ENCODE peak calls at places on chromosomes 4 and X, in eight cellular contexts. One of them, this sample, is unnamed.

GRCh38 chr4:149164282-149164681 is 651.4 kb downstream of the IQCM start:
- DNase-seq in SK-N-SH: no peak
- DNase-seq in epithelial cell of esophagus: no peak
- DNase-seq in body of pancreas: no peak
- DNase-seq in fibroblast of lung: peak
- DNase-seq in GM13976: no peak
- DNase-seq in ovary: no peak
- DNase-seq in CD8-positive, alpha-beta T cell: no peak
- DNase-seq in this sample: no peak

GRCh38 chr4:37767019-37767418 is 59.5 kb upstream of the PGM2 start:
- DNase-seq in GM13976: no peak
- DNase-seq in fibroblast of lung: no peak
- DNase-seq in epithelial cell of esophagus: no peak
- DNase-seq in CD8-positive, alpha-beta T cell: no peak
- DNase-seq in body of pancreas: no peak
- DNase-seq in SK-N-SH: no peak
- DNase-seq in ovary: no peak
- DNase-seq in this sample: no peak

GRCh38 chr4:42460043-42460442 is 62.8 kb downstream of the SHISA3 start:
- DNase-seq in body of pancreas: peak
- DNase-seq in GM13976: peak
- DNase-seq in SK-N-SH: no peak
- DNase-seq in fibroblast of lung: no peak
- DNase-seq in epithelial cell of esophagus: no peak
- DNase-seq in ovary: no peak
- DNase-seq in CD8-positive, alpha-beta T cell: no peak
- DNase-seq in this sample: no peak

GRCh38 chrX:107666931-107667330 is 38.6 kb downstream of the PRPS1 start:
- DNase-seq in fibroblast of lung: no peak
- DNase-seq in ovary: no peak
- DNase-seq in CD8-positive, alpha-beta T cell: no peak
- DNase-seq in epithelial cell of esophagus: no peak
- DNase-seq in GM13976: no peak
- DNase-seq in body of pancreas: no peak
- DNase-seq in SK-N-SH: no peak
- DNase-seq in this sample: no peak

GRCh38 chr4:15354790-15355418 is 72.9 kb upstream of the C1QTNF7 start:
- DNase-seq in GM13976: no peak
- DNase-seq in CD8-positive, alpha-beta T cell: no peak
- DNase-seq in SK-N-SH: no peak
- DNase-seq in ovary: no peak
- DNase-seq in fibroblast of lung: peak
- DNase-seq in epithelial cell of esophagus: no peak
- DNase-seq in body of pancreas: no peak
- DNase-seq in this sample: no peak

GRCh38 chr4:1198070-1198844 is 25.9 kb upstream of the SPON2 start:
- DNase-seq in epithelial cell of esophagus: no peak
- DNase-seq in ovary: no peak
- DNase-seq in fibroblast of lung: no peak
- DNase-seq in GM13976: no peak
- DNase-seq in CD8-positive, alpha-beta T cell: no peak
- DNase-seq in SK-N-SH: peak
- DNase-seq in body of pancreas: peak
- DNase-seq in this sample: no peak

GRCh38 chrX:45714864-45715263 is 514.2 kb upstream of the DIPK2B start:
- DNase-seq in body of pancreas: no peak
- DNase-seq in GM13976: no peak
- DNase-seq in ovary: no peak
- DNase-seq in CD8-positive, alpha-beta T cell: no peak
- DNase-seq in fibroblast of lung: peak
- DNase-seq in epithelial cell of esophagus: peak
- DNase-seq in SK-N-SH: no peak
- DNase-seq in this sample: no peak

GRCh38 chr4:148716361-148717063 is 274.3 kb upstream of the NR3C2 start:
- DNase-seq in CD8-positive, alpha-beta T cell: no peak
- DNase-seq in ovary: no peak
- DNase-seq in epithelial cell of esophagus: no peak
- DNase-seq in fibroblast of lung: no peak
- DNase-seq in GM13976: no peak
- DNase-seq in SK-N-SH: no peak
- DNase-seq in body of pancreas: no peak
- DNase-seq in this sample: no peak

GRCh38 chr4:145812902-145813301 is 125.7 kb downstream of the ZNF827 start:
- DNase-seq in body of pancreas: no peak
- DNase-seq in SK-N-SH: no peak
- DNase-seq in fibroblast of lung: no peak
- DNase-seq in CD8-positive, alpha-beta T cell: no peak
- DNase-seq in ovary: no peak
- DNase-seq in epithelial cell of esophagus: peak
- DNase-seq in GM13976: no peak
- DNase-seq in this sample: no peak

GRCh38 chrX:38516196-38516595 is 45.1 kb upstream of the TSPAN7 start:
- DNase-seq in ovary: no peak
- DNase-seq in GM13976: no peak
- DNase-seq in body of pancreas: no peak
- DNase-seq in CD8-positive, alpha-beta T cell: no peak
- DNase-seq in SK-N-SH: no peak
- DNase-seq in epithelial cell of esophagus: peak
- DNase-seq in fibroblast of lung: no peak
- DNase-seq in this sample: no peak

GRCh38 chr4:182405087-182405486 is 161.9 kb downstream of the TENM3 start:
- DNase-seq in SK-N-SH: no peak
- DNase-seq in fibroblast of lung: no peak
- DNase-seq in CD8-positive, alpha-beta T cell: no peak
- DNase-seq in epithelial cell of esophagus: no peak
- DNase-seq in ovary: no peak
- DNase-seq in body of pancreas: no peak
- DNase-seq in GM13976: no peak
- DNase-seq in this sample: no peak

GRCh38 chr4:794911-795725 is 30.8 kb downstream of the CPLX1 start:
- DNase-seq in ovary: no peak
- DNase-seq in SK-N-SH: no peak
- DNase-seq in body of pancreas: no peak
- DNase-seq in fibroblast of lung: no peak
- DNase-seq in epithelial cell of esophagus: no peak
- DNase-seq in GM13976: no peak
- DNase-seq in CD8-positive, alpha-beta T cell: no peak
- DNase-seq in this sample: no peak

GRCh38 chr4:78207951-78208350 is 150.8 kb downstream of the FRAS1 start:
- DNase-seq in fibroblast of lung: no peak
- DNase-seq in SK-N-SH: no peak
- DNase-seq in ovary: no peak
- DNase-seq in CD8-positive, alpha-beta T cell: no peak
- DNase-seq in epithelial cell of esophagus: no peak
- DNase-seq in body of pancreas: no peak
- DNase-seq in GM13976: no peak
- DNase-seq in this sample: no peak

GRCh38 chr4:89254847-89255246 is 52.8 kb downstream of the GPRIN3 start:
- DNase-seq in body of pancreas: peak
- DNase-seq in CD8-positive, alpha-beta T cell: peak
- DNase-seq in fibroblast of lung: peak
- DNase-seq in ovary: no peak
- DNase-seq in GM13976: peak
- DNase-seq in SK-N-SH: peak
- DNase-seq in epithelial cell of esophagus: peak
- DNase-seq in this sample: peak

GRCh38 chr4:14059006-14059405 is 431.5 kb upstream of the BOD1L1 start:
- DNase-seq in body of pancreas: no peak
- DNase-seq in CD8-positive, alpha-beta T cell: no peak
- DNase-seq in GM13976: no peak
- DNase-seq in fibroblast of lung: no peak
- DNase-seq in ovary: no peak
- DNase-seq in SK-N-SH: no peak
- DNase-seq in epithelial cell of esophagus: no peak
- DNase-seq in this sample: no peak

DNA sequence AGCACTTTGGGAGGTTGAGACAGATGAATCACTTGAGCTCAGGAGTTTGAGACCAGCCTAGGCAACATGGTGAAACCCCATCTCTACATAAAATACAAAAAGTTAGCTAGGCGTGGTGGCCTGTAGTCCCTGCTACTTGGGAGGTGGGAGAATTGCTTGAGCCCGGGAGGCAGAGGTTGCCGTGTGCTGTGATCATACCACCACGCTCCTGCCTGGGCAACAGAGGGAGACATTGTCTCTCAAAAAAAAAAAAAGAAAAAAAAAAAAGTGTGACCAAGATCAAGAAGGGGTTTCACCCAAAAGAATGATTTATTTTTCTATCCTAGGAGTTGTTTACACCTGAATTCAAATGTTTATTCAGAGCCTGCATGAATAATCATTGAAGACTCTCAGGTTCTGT is 572.4 kb upstream of the GALNT7 start:
- DNase-seq in CD8-positive, alpha-beta T cell: no peak
- DNase-seq in GM13976: no peak
- DNase-seq in SK-N-SH: no peak
- DNase-seq in fibroblast of lung: no peak
- DNase-seq in epithelial cell of esophagus: no peak
- DNase-seq in ovary: no peak
- DNase-seq in body of pancreas: no peak
- DNase-seq in this sample: no peak
- TF ChIP-seq CTCF in CD8-positive, alpha-beta T cell: no peak
- TF ChIP-seq CTCF in GM13976: no peak
- TF ChIP-seq CTCF in SK-N-SH: no peak
- TF ChIP-seq CTCF in fibroblast of lung: no peak
- TF ChIP-seq CTCF in epithelial cell of esophagus: no peak
- TF ChIP-seq CTCF in ovary: no peak
- TF ChIP-seq CTCF in body of pancreas: no peak
- TF ChIP-seq CTCF in this sample: no peak

GRCh38 chr4:4302416-4302815 is 12.4 kb downstream of the ZBTB49 start:
- DNase-seq in SK-N-SH: no peak
- DNase-seq in body of pancreas: no peak
- DNase-seq in ovary: no peak
- DNase-seq in CD8-positive, alpha-beta T cell: no peak
- DNase-seq in epithelial cell of esophagus: peak
- DNase-seq in GM13976: no peak
- DNase-seq in fibroblast of lung: no peak
- DNase-seq in this sample: no peak

GRCh38 chr4:4299006-4299405 is 9.0 kb downstream of the ZBTB49 start:
- DNase-seq in fibroblast of lung: no peak
- DNase-seq in body of pancreas: no peak
- DNase-seq in epithelial cell of esophagus: no peak
- DNase-seq in CD8-positive, alpha-beta T cell: no peak
- DNase-seq in GM13976: no peak
- DNase-seq in SK-N-SH: no peak
- DNase-seq in ovary: no peak
- DNase-seq in this sample: no peak

GRCh38 chr4:4296283-4296846 is 6.3 kb downstream of the ZBTB49 start:
- DNase-seq in ovary: no peak
- DNase-seq in body of pancreas: no peak
- DNase-seq in epithelial cell of esophagus: no peak
- DNase-seq in fibroblast of lung: no peak
- DNase-seq in SK-N-SH: no peak
- DNase-seq in GM13976: no peak
- DNase-seq in CD8-positive, alpha-beta T cell: no peak
- DNase-seq in this sample: no peak

GRCh38 chr4:4306920-4307319 is 16.9 kb downstream of the ZBTB49 start:
- DNase-seq in epithelial cell of esophagus: no peak
- DNase-seq in GM13976: no peak
- DNase-seq in body of pancreas: no peak
- DNase-seq in ovary: no peak
- DNase-seq in SK-N-SH: no peak
- DNase-seq in CD8-positive, alpha-beta T cell: no peak
- DNase-seq in fibroblast of lung: no peak
- DNase-seq in this sample: no peak

GRCh38 chr4:4302001-4302400 is 11.9 kb downstream of the ZBTB49 start:
- DNase-seq in fibroblast of lung: no peak
- DNase-seq in CD8-positive, alpha-beta T cell: no peak
- DNase-seq in body of pancreas: no peak
- DNase-seq in GM13976: no peak
- DNase-seq in SK-N-SH: no peak
- DNase-seq in epithelial cell of esophagus: no peak
- DNase-seq in ovary: no peak
- DNase-seq in this sample: no peak
- TF ChIP-seq CTCF in fibroblast of lung: no peak
- TF ChIP-seq CTCF in CD8-positive, alpha-beta T cell: no peak
- TF ChIP-seq CTCF in body of pancreas: no peak
- TF ChIP-seq CTCF in GM13976: no peak
- TF ChIP-seq CTCF in SK-N-SH: no peak
- TF ChIP-seq CTCF in epithelial cell of esophagus: no peak
- TF ChIP-seq CTCF in ovary: no peak
- TF ChIP-seq CTCF in this sample: no peak

DNA sequence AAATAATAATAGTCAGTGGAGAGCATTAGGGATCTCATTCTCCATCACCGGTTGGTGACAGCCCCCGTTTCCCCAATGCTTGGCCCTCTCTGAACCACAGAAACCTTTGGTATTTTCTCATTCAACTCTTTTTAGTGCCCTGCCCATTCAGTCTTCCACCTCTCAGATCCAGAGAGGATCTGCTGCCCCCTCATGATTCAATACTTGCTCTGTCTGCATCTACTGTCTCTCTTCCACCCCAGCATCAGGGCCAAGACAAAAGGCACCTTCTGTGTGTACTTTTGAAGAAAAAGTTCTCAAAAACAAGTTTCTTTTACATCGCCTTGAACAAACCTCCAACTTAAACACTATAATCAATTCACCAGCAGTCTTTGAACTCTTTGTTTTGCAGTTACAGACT is 19.3 kb downstream of the CLTRN start:
- DNase-seq in fibroblast of lung: no peak
- DNase-seq in GM13976: no peak
- DNase-seq in SK-N-SH: no peak
- DNase-seq in ovary: no peak
- DNase-seq in CD8-positive, alpha-beta T cell: no peak
- DNase-seq in epithelial cell of esophagus: no peak
- DNase-seq in body of pancreas: no peak
- DNase-seq in this sample: no peak
- TF ChIP-seq CTCF in fibroblast of lung: no peak
- TF ChIP-seq CTCF in GM13976: no peak
- TF ChIP-seq CTCF in SK-N-SH: no peak
- TF ChIP-seq CTCF in ovary: no peak
- TF ChIP-seq CTCF in CD8-positive, alpha-beta T cell: no peak
- TF ChIP-seq CTCF in epithelial cell of esophagus: no peak
- TF ChIP-seq CTCF in body of pancreas: no peak
- TF ChIP-seq CTCF in this sample: no peak

GRCh38 chr4:113260671-113261070 is 211.2 kb downstream of the ANK2 start:
- DNase-seq in CD8-positive, alpha-beta T cell: no peak
- DNase-seq in body of pancreas: no peak
- DNase-seq in SK-N-SH: no peak
- DNase-seq in GM13976: no peak
- DNase-seq in epithelial cell of esophagus: peak
- DNase-seq in ovary: no peak
- DNase-seq in fibroblast of lung: no peak
- DNase-seq in this sample: no peak
- TF ChIP-seq CTCF in CD8-positive, alpha-beta T cell: no peak
- TF ChIP-seq CTCF in body of pancreas: no peak
- TF ChIP-seq CTCF in SK-N-SH: no peak
- TF ChIP-seq CTCF in GM13976: no peak
- TF ChIP-seq CTCF in epithelial cell of esophagus: no peak
- TF ChIP-seq CTCF in ovary: no peak
- TF ChIP-seq CTCF in fibroblast of lung: no peak
- TF ChIP-seq CTCF in this sample: no peak